ENCODE peak calls at places on chromosomes 13 and 19, in four cellular contexts. O is thyroid gland, S is testis, U is mesenchymal stem cell. N is an unnamed sample. For H3K36me3, the result is how much of the 10 kb centered on the place peaks cover.

GRCh38 chr19:46733693-46734240 is 12.1 kb upstream of the FKRP start:
- DNase-seq in O (no peak), S (no peak), U (no peak), N (no peak)

GRCh38 chr13:48892311-48892710 is 83.4 kb upstream of the FNDC3A start:
- DNase-seq in O (no peak), S (no peak), U (peak), N (peak)

GRCh38 chr19:15631817-15632216 is 8.9 kb upstream of the CYP4F3 start:
- DNase-seq in O (no peak), S (peak), U (no peak), N (no peak)

GRCh38 chr13:41352935-41353801 is 42.1 kb downstream of the NAA16 start:
- DNase-seq in O (peak), S (peak), U (peak), N (peak)

GRCh38 chr13:74135306-74136088 is 1.3 kb upstream of the KLF12 start:
- DNase-seq in O (peak), S (peak), U (peak), N (peak)

GRCh38 chr19:5826531-5827341 is 12.8 kb downstream of the FUT6 start:
- DNase-seq in O (peak), S (peak), U (peak), N (peak)

GRCh38 chr19:5293607-5294089 is 47.0 kb downstream of the PTPRS start:
- DNase-seq in O (peak), S (no peak), U (peak), N (no peak)

GRCh38 chr13:99566125-99567083 is 65.1 kb downstream of the TM9SF2 start:
- DNase-seq in O (no peak), S (no peak), U (no peak), N (no peak)

DNA sequence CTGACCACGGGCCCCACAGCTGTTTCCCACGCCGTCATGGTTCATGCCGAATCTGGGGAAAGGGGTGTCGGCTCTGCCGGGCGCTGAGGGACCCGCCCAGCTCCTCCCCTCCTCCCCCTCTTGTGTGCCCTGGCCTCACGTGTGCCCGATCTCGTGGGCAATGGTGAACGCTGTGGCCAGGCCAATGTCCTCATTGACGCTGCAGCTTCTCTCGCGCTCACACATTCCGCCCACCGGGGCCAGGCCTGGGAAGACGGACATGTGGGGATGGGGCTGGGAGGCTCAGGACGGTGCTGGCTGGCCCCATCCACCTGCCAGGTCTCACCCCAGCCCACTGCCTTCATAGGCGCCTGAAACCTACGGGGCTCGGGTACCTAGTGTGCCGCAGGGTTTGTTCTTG is 14.3 kb downstream of the ADAMTS10 start:
- DNase-seq in O (no peak), S (no peak), U (no peak), N (no peak)
- H3K36me3 ChIP-seq in O (under half), S (under half), U (under half), N (under half)

GRCh38 chr13:101930331-101930730 is 471.5 kb downstream of the FGF14 start:
- DNase-seq in O (no peak), S (no peak), U (no peak), N (no peak)
- H3K36me3 ChIP-seq in O (under half), S (under half), U (under half), N (under half)

DNA sequence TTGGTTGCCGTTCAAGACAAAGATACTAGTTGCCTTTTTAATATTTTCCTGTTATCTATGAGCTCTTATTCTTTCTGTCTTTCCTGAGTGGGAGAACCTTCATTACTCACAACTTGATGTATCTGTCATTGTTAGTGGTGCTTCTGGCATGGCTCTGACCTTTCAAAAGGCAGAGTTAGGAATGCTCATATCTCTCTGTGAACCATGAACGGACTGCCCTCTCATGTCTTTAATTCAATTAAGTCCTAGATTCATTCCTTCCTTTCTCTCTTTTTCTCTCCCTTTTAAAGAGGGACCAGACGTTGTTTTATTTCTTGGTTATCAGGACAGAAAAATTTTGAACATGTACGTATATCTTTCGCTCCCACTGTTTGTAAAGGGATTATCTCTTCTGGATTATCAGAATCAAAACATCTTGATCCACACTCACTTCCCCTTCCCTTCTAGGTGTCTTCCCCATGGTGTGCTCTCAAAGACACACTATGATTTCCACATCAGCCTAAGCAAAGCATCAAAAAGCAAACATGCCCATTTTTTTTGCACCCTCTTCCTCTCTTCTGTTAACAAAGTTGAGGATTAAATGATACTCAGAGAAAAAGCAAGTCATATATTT is 90.3 kb downstream of the LRCH1 start:
- DNase-seq in O (no peak), S (no peak), U (no peak), N (no peak)
- H3K36me3 ChIP-seq in O (under half), S (under half), U (under half), N (under half)

GRCh38 chr13:46637213-46637612 is 84.2 kb downstream of the LRCH1 start:
- DNase-seq in O (no peak), S (no peak), U (no peak), N (no peak)

GRCh38 chr13:46638262-46638661 is 85.3 kb downstream of the LRCH1 start:
- DNase-seq in O (no peak), S (no peak), U (no peak), N (no peak)

GRCh38 chr13:46640843-46641242 is 87.9 kb downstream of the LRCH1 start:
- DNase-seq in O (no peak), S (no peak), U (peak), N (peak)

GRCh38 chr13:46641274-46642081 is 88.5 kb downstream of the LRCH1 start:
- DNase-seq in O (peak), S (no peak), U (peak), N (no peak)

DNA sequence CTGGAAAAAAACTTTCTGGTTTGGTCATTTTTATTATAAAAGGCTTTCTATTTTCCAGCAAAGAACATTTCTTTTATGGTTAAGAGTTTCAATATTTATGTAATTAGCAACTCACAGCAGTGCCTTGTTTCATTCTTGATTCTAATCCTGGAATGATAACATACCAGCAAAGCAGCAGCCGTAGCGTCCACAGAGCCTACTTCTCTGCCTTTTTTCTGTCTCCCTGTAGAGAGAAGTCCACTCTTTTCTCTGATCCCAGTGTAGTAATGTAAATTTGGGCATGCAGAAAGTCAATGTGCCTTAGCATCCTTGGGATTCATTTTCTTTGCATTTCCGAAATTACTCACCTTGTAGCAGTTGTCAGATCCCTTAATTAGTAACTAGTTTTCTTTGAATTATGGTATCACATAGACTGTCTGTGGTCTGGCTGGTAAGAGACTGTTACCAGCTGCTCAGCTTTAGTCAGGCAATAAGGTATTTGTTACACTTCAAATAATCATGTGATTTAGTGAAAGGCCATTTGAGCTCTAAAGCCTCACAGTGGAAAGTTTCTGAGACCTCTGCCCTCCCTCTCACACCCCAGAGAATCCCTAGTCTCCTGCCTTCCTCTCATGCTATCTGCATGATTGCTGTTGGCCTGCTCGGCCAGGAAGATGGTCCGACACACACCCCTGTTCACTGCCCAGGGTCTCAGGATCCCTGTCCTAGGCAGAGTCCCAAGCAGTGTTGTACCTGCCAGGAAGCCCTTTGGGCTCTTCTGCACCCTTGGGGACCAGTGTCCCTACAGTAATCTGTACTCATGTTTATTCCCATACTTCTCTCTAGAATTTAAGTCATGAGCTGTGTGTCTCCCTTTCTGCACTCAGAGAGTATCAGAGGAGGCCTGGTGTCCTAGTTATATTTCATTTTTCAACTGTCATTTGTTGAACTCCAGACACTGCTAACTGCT is 86.3 kb downstream of the LRCH1 start:
- DNase-seq in O (peak), S (no peak), U (peak), N (no peak)
- H3K36me3 ChIP-seq in O (under half), S (under half), U (under half), N (under half)

GRCh38 chr19:2755811-2756210 is 16.0 kb upstream of the SLC39A3 start:
- DNase-seq in O (no peak), S (no peak), U (no peak), N (no peak)

GRCh38 chr19:2754659-2755447 is 15.0 kb upstream of the SLC39A3 start:
- DNase-seq in O (no peak), S (no peak), U (no peak), N (no peak)

GRCh38 chr19:2756921-2757881 is 17.4 kb upstream of the SLC39A3 start:
- DNase-seq in O (no peak), S (no peak), U (no peak), N (no peak)

GRCh38 chr19:2755448-2755705 is 15.6 kb upstream of the SLC39A3 start:
- DNase-seq in O (no peak), S (no peak), U (no peak), N (no peak)

DNA sequence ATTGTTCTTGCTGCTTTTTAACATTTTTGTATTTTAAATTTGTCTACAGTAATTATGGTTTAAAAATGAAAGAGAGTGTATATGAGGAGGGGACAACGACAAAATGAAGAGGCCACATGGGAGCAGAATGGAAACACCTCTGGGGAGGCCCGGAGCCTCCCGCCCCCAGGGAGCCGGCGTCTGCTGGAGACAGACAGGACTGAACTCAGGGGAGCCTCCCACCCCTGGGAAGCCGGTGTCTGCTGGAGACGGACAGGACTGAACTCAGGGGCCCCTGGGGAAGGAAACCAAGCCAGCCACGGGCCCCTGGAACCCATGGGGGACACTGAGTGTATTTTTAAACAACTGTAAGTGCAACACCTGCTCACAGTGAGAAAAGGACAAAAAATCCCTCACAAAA is 16.7 kb upstream of the SLC39A3 start:
- DNase-seq in O (no peak), S (no peak), U (no peak), N (no peak)
- H3K36me3 ChIP-seq in O (under half), S (under half), U (half or more), N (under half)

GRCh38 chr19:42538841-42539709 is 10.8 kb upstream of the CEACAM1 start:
- DNase-seq in O (no peak), S (no peak), U (no peak), N (no peak)
- H3K36me3 ChIP-seq in O (under half), S (under half), U (under half), N (under half)

DNA sequence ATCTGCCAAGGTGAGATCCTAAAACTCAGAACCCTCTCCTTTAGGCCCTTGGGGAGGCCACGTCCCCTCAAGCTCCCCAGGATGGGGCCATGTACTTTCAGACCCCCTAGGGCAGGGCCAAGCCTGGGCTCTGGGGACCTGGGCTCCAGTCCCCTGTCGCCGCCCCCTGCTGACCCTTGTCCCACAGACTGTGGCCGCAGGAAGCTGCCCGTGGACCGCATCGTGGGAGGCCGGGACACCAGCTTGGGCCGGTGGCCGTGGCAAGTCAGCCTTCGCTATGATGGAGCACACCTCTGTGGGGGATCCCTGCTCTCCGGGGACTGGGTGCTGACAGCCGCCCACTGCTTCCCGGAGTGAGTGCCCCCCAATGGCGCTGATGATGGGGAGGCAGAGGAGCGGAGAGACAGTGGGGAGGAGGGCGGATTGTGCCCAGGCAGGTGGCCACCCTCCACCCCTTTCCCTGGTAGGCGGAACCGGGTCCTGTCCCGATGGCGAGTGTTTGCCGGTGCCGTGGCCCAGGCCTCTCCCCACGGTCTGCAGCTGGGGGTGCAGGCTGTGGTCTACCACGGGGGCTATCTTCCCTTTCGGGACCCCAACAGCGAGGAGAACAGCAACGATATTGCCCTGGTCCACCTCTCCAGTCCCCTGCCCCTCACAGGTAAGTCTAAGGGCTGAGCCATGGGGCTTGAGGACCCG is 18.8 kb downstream of the HPN start:
- DNase-seq in O (no peak), S (no peak), U (no peak), N (no peak)
- H3K36me3 ChIP-seq in O (under half), S (under half), U (under half), N (under half)

GRCh38 chr13:113474179-113474578 is 16.3 kb downstream of the DCUN1D2 start:
- DNase-seq in O (no peak), S (no peak), U (peak), N (no peak)

GRCh38 chr13:113479179-113479578 is 11.3 kb downstream of the DCUN1D2 start:
- DNase-seq in O (no peak), S (no peak), U (no peak), N (no peak)

GRCh38 chr13:113475280-113475679 is 15.2 kb downstream of the DCUN1D2 start:
- DNase-seq in O (no peak), S (no peak), U (no peak), N (no peak)

GRCh38 chr13:113475911-113476310 is 14.6 kb downstream of the DCUN1D2 start:
- DNase-seq in O (no peak), S (no peak), U (no peak), N (no peak)

GRCh38 chr13:113476811-113477210 is 13.7 kb downstream of the DCUN1D2 start:
- DNase-seq in O (no peak), S (no peak), U (no peak), N (no peak)
- H3K36me3 ChIP-seq in O (under half), S (under half), U (under half), N (under half)

N was measured in bronchial epithelial cell.